ENCODE peak calls at places on chromosomes 4 and X, in eight cellular contexts. One of them, this sample, is unnamed.

GRCh38 chr4:168854216-168854921 is 155.7 kb downstream of the CBR4 start:
- DNase-seq in GM13977: no peak
- DNase-seq in astrocyte of the spinal cord: no peak
- DNase-seq in GM13976: no peak
- DNase-seq in HCT116: no peak
- DNase-seq in psoas muscle: peak; percentile 30
- DNase-seq in ovary: no peak
- DNase-seq in Calu3: no peak
- DNase-seq in this sample: no peak

GRCh38 chrX:66045894-66046293 is 6.0 kb upstream of the VSIG4 start:
- DNase-seq in GM13977: no peak
- DNase-seq in astrocyte of the spinal cord: no peak
- DNase-seq in GM13976: no peak
- DNase-seq in HCT116: no peak
- DNase-seq in psoas muscle: no peak
- DNase-seq in ovary: no peak
- DNase-seq in Calu3: no peak
- DNase-seq in this sample: no peak

GRCh38 chr4:8079916-8080753 is 78.5 kb downstream of the ABLIM2 start:
- DNase-seq in GM13977: no peak
- DNase-seq in astrocyte of the spinal cord: no peak
- DNase-seq in GM13976: no peak
- DNase-seq in HCT116: no peak
- DNase-seq in psoas muscle: peak; percentile 19
- DNase-seq in ovary: no peak
- DNase-seq in Calu3: no peak
- DNase-seq in this sample: no peak

GRCh38 chrX:49211074-49211473 is 11.1 kb upstream of the SYP start:
- DNase-seq in GM13977: no peak
- DNase-seq in astrocyte of the spinal cord: no peak
- DNase-seq in GM13976: no peak
- DNase-seq in HCT116: no peak
- DNase-seq in psoas muscle: no peak
- DNase-seq in ovary: no peak
- DNase-seq in Calu3: no peak
- DNase-seq in this sample: no peak

GRCh38 chrX:106894978-106895452 is 8.1 kb downstream of the RIPPLY1 start:
- DNase-seq in GM13977: no peak
- DNase-seq in astrocyte of the spinal cord: peak; percentile 76
- DNase-seq in GM13976: no peak
- DNase-seq in HCT116: peak; percentile 62
- DNase-seq in psoas muscle: peak; percentile 23
- DNase-seq in ovary: no peak
- DNase-seq in Calu3: peak; percentile 57
- DNase-seq in this sample: no peak

GRCh38 chr4:185394568-185395254 is 1.0 kb downstream of the LRP2BP start:
- DNase-seq in GM13977: no peak
- DNase-seq in astrocyte of the spinal cord: no peak
- DNase-seq in GM13976: no peak
- DNase-seq in HCT116: no peak
- DNase-seq in psoas muscle: no peak
- DNase-seq in ovary: no peak
- DNase-seq in Calu3: no peak
- DNase-seq in this sample: no peak

GRCh38 chr4:169604131-169604900 is 8.1 kb downstream of the NEK1 start:
- DNase-seq in GM13977: no peak
- DNase-seq in astrocyte of the spinal cord: peak; percentile 87
- DNase-seq in GM13976: no peak
- DNase-seq in HCT116: no peak
- DNase-seq in psoas muscle: no peak
- DNase-seq in ovary: no peak
- DNase-seq in Calu3: no peak
- DNase-seq in this sample: peak; percentile 31

GRCh38 chr4:124079174-124079780 is 633.3 kb downstream of the ANKRD50 start:
- DNase-seq in GM13977: no peak
- DNase-seq in astrocyte of the spinal cord: peak; percentile 21
- DNase-seq in GM13976: no peak
- DNase-seq in HCT116: no peak
- DNase-seq in psoas muscle: no peak
- DNase-seq in ovary: no peak
- DNase-seq in Calu3: no peak
- DNase-seq in this sample: no peak

GRCh38 chr4:80101086-80101767 is 28.2 kb upstream of the ANTXR2 start:
- DNase-seq in GM13977: no peak
- DNase-seq in astrocyte of the spinal cord: no peak
- DNase-seq in GM13976: no peak
- DNase-seq in HCT116: no peak
- DNase-seq in psoas muscle: no peak
- DNase-seq in ovary: no peak
- DNase-seq in Calu3: no peak
- DNase-seq in this sample: no peak

GRCh38 chrX:73840120-73840924 is 277.3 kb downstream of the CHIC1 start:
- DNase-seq in GM13977: no peak
- DNase-seq in astrocyte of the spinal cord: no peak
- DNase-seq in GM13976: no peak
- DNase-seq in HCT116: no peak
- DNase-seq in psoas muscle: no peak
- DNase-seq in ovary: no peak
- DNase-seq in Calu3: no peak
- DNase-seq in this sample: no peak

DNA sequence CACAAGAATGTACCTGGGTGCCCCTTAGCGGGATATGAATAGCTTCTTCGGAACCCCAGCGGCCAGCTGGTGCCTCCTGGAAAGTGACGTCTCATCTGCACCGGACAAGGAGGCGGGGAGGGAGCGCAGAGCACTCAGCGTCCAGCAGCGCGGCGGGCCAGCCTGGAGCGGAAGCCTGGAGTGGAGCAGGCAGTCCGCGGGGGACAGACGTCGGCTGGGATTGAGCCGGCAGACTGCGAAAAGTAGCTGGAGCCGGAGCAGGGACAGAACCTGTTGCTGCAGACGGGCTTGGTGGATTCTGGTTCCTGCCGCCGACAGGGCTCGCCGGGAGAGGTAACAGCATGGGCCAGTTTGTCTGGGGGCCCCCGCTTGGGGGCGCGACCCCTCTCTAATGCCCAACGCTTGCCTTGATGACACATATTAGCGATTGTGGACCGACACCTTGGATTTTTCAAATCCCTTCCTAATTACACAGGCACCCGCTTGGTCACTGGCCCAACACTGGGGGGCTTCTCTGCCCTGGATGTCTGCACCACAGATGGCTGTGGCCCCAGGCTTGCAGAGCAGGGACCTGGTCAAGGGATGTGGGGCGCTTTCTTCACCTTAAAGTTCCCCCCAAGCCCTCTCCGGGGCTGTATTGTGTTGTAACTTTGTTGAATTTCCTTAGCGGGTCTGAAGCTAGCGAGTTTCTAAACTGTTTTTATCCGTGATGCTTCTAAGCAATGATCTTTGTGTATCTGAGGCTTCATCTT is at the start of gene NPFFR2:
- DNase-seq in GM13977: no peak
- DNase-seq in astrocyte of the spinal cord: peak; percentile 48
- DNase-seq in GM13976: peak; percentile 13
- DNase-seq in HCT116: no peak
- DNase-seq in psoas muscle: peak; percentile 12
- DNase-seq in ovary: no peak
- DNase-seq in Calu3: peak; percentile 52
- DNase-seq in this sample: no peak
- TF ChIP-seq CTCF in GM13977: no peak
- TF ChIP-seq CTCF in astrocyte of the spinal cord: no peak
- TF ChIP-seq CTCF in GM13976: no peak
- TF ChIP-seq CTCF in HCT116: no peak
- TF ChIP-seq CTCF in psoas muscle: no peak
- TF ChIP-seq CTCF in ovary: no peak
- TF ChIP-seq CTCF in Calu3: no peak
- TF ChIP-seq CTCF in this sample: no peak

DNA sequence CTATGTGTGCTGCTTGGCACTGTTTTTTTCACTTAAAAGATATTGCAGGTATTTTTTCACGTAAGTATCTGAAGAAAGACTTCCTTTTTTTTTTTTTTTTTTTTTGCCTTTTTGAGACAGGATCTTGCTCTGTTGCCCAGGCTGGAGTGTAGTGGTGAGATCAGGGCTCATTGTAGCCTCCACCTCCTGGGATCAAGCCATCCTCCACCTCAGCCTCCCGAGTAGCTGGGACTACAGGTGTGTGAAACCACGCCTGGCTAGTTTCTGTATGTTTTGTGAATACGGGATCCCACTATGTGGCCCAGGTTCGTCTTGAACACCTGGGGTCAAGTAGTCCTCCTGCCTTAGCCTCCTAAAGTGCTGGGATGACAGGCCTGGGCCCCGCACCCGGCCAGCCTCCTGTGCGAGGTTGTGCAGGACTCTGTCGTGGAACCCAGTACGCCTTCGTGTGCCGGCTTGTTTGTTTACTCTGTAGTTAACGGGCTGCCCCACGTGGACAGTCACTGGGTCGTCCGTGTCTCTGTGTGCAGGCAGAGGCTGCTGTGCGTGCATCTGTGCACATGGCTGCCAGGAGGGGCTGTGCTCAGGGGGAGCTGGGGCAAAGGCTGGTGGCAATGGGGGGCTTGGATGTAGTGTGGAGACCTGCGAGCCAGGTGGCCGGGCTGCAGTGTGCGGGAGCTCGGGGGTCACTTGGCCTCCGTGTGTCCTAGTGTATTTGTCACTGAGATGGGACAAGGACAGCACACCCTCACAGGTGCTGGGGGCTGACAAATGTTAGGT is 179.5 kb downstream of the ADRA2C start:
- DNase-seq in GM13977: no peak
- DNase-seq in astrocyte of the spinal cord: no peak
- DNase-seq in GM13976: no peak
- DNase-seq in HCT116: no peak
- DNase-seq in psoas muscle: no peak
- DNase-seq in ovary: no peak
- DNase-seq in Calu3: no peak
- DNase-seq in this sample: no peak
- TF ChIP-seq CTCF in GM13977: no peak
- TF ChIP-seq CTCF in astrocyte of the spinal cord: no peak
- TF ChIP-seq CTCF in GM13976: no peak
- TF ChIP-seq CTCF in HCT116: no peak
- TF ChIP-seq CTCF in psoas muscle: no peak
- TF ChIP-seq CTCF in ovary: no peak
- TF ChIP-seq CTCF in Calu3: no peak
- TF ChIP-seq CTCF in this sample: no peak

DNA sequence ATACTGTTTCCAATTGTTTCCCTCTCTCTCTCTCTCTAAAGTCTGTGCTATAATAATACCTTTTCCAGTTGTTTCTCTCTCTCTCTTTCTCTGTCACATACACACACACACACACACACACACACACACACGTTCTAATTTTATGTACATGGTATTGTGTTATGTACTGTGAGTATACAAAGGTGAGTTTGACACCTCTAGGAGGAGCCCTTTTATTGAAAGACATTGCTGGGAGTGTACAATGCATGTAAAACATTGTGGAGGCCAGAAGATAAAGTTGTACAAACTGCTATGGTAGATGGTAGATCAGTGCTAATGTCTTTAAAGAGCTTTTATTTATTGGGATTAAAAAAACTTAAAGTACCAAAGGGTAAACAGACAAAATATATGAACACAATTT is 53.6 kb downstream of the BLTP1 start:
- DNase-seq in GM13977: no peak
- DNase-seq in astrocyte of the spinal cord: no peak
- DNase-seq in GM13976: no peak
- DNase-seq in HCT116: no peak
- DNase-seq in psoas muscle: no peak
- DNase-seq in ovary: no peak
- DNase-seq in Calu3: no peak
- DNase-seq in this sample: no peak
- TF ChIP-seq CTCF in GM13977: no peak
- TF ChIP-seq CTCF in astrocyte of the spinal cord: no peak
- TF ChIP-seq CTCF in GM13976: no peak
- TF ChIP-seq CTCF in HCT116: peak; percentile 25
- TF ChIP-seq CTCF in psoas muscle: no peak
- TF ChIP-seq CTCF in ovary: no peak
- TF ChIP-seq CTCF in Calu3: no peak
- TF ChIP-seq CTCF in this sample: peak; percentile 15

GRCh38 chrX:12702509-12703091 is 88.6 kb upstream of the PRPS2 start:
- DNase-seq in GM13977: no peak
- DNase-seq in astrocyte of the spinal cord: no peak
- DNase-seq in GM13976: no peak
- DNase-seq in HCT116: peak; percentile 3
- DNase-seq in psoas muscle: no peak
- DNase-seq in ovary: no peak
- DNase-seq in Calu3: peak; percentile 56
- DNase-seq in this sample: no peak
- TF ChIP-seq CTCF in GM13977: peak; percentile 33
- TF ChIP-seq CTCF in astrocyte of the spinal cord: peak; percentile 24
- TF ChIP-seq CTCF in GM13976: no peak
- TF ChIP-seq CTCF in HCT116: peak; percentile 43
- TF ChIP-seq CTCF in psoas muscle: no peak
- TF ChIP-seq CTCF in ovary: no peak
- TF ChIP-seq CTCF in Calu3: peak; percentile 46
- TF ChIP-seq CTCF in this sample: no peak

This sample was measured in GM10248.